ENCODE peak calls at places on chromosomes 12 and 14, in nine cellular contexts. Z is mucosa of descending colon; G is BE2C; K is NCI-H1417; H is activated naive CD4-positive, alpha-beta T cell treated with anti-CD3 and anti-CD28 coated beads for 36 hours; C is NCI-H524; F is Peyer's patch; N is stimulated activated CD4-positive, alpha-beta T cell treated with anti-CD3 and anti-CD28 coated beads, Interleukin-4, amount 100 ng/mL, for 48 hours; P is HTR-8/SVneo. V is an unnamed sample.

GRCh38 chr14:56112781-56113180 is 5.4 kb upstream of the PELI2 start:
- DNase-seq in C (no peak), F (no peak), N (no peak), H (no peak), P (no peak), G (no peak), Z (no peak), K (no peak), V (no peak)

GRCh38 chr12:100234591-100235304 is 32.1 kb downstream of the DEPDC4 start:
- DNase-seq in K (peak), Z (peak), F (no peak), N (no peak), G (no peak), H (peak), P (peak), C (no peak), V (no peak)

GRCh38 chr14:100190126-100190525 is 30.7 kb upstream of the DEGS2 start:
- DNase-seq in N (no peak), H (no peak), K (no peak), G (no peak), Z (no peak), P (no peak), F (no peak), C (no peak), V (no peak)

GRCh38 chr14:68637106-68638021 is 155.5 kb downstream of the ZFP36L1 start:
- DNase-seq in F (no peak), C (no peak), G (no peak), N (no peak), H (peak), P (no peak), Z (no peak), K (no peak), V (peak)

GRCh38 chr14:77641534-77642341 is 25.3 kb upstream of the SPTLC2 start:
- DNase-seq in P (no peak), H (peak), Z (peak), C (no peak), G (no peak), F (peak), K (no peak), N (peak), V (peak)

GRCh38 chr14:75559451-75560187 is 18.8 kb upstream of the FLVCR2 start:
- DNase-seq in Z (no peak), N (peak), G (peak), K (no peak), H (peak), P (no peak), F (no peak), C (no peak), V (no peak)

GRCh38 chr14:74408870-74409269 is 17.1 kb downstream of the SYNDIG1L start:
- DNase-seq in H (no peak), F (no peak), G (no peak), K (no peak), Z (no peak), N (no peak), C (no peak), P (no peak), V (no peak)

GRCh38 chr14:58027904-58028303 is 124.1 kb downstream of the ARMH4 start:
- DNase-seq in Z (no peak), C (no peak), N (no peak), H (no peak), P (no peak), F (no peak), G (no peak), K (no peak), V (no peak)

GRCh38 chr14:55440385-55440784 is at the start of gene TBPL2:
- DNase-seq in G (no peak), K (no peak), P (no peak), C (no peak), Z (no peak), H (no peak), F (no peak), N (no peak), V (peak)

GRCh38 chr12:28622416-28622815 is 432.2 kb downstream of the CCDC91 start:
- DNase-seq in H (no peak), P (no peak), G (no peak), N (no peak), C (no peak), F (no peak), K (no peak), Z (no peak), V (no peak)

GRCh38 chr12:60308366-60309000 is 712.7 kb downstream of the SLC16A7 start:
- DNase-seq in F (no peak), G (no peak), P (no peak), N (no peak), K (no peak), Z (no peak), C (no peak), H (no peak), V (no peak)

GRCh38 chr12:83015390-83016225 is 328.9 kb downstream of the TMTC2 start:
- DNase-seq in F (no peak), N (no peak), P (no peak), Z (no peak), K (no peak), G (no peak), H (peak), C (no peak), V (no peak)

GRCh38 chr12:120670667-120671066 is 16.3 kb upstream of the MLEC start:
- DNase-seq in G (no peak), N (no peak), C (no peak), F (no peak), P (no peak), Z (no peak), H (no peak), K (no peak), V (no peak)

GRCh38 chr12:46788247-46788887 is 37.4 kb downstream of the SLC38A4 start:
- DNase-seq in Z (no peak), C (no peak), G (no peak), K (peak), H (no peak), F (no peak), P (no peak), N (no peak), V (no peak)

GRCh38 chr14:72098202-72098601 is 166.0 kb downstream of the RGS6 start:
- DNase-seq in F (no peak), G (no peak), Z (no peak), K (no peak), P (no peak), C (no peak), N (no peak), H (no peak), V (no peak)

GRCh38 chr14:92759300-92759678 is 10.9 kb upstream of the LGMN start:
- DNase-seq in N (no peak), Z (peak), H (no peak), G (peak), F (no peak), K (peak), C (peak), P (no peak), V (no peak)

GRCh38 chr14:38339704-38340103 is 83.8 kb upstream of the CLEC14A start:
- DNase-seq in N (no peak), H (no peak), C (no peak), F (no peak), G (no peak), P (peak), Z (no peak), K (no peak), V (no peak)

GRCh38 chr12:49264466-49264872 is 413 bp upstream of the TUBA1C start:
- DNase-seq in K (peak), Z (no peak), F (no peak), G (no peak), N (peak), P (no peak), H (peak), C (no peak), V (no peak)

GRCh38 chr12:27982380-27982779 is 9.8 kb upstream of the PTHLH start:
- DNase-seq in C (no peak), K (peak), P (no peak), Z (no peak), N (no peak), F (no peak), H (no peak), G (no peak), V (no peak)

GRCh38 chr12:93325855-93326254 is 51.9 kb upstream of the NUDT4 start:
- DNase-seq in Z (no peak), G (no peak), C (no peak), F (no peak), P (peak), H (no peak), K (no peak), N (no peak), V (no peak)

GRCh38 chr12:52186135-52186840 is 5.5 kb downstream of the KRT80 start:
- DNase-seq in P (no peak), C (no peak), F (no peak), N (no peak), K (peak), H (no peak), Z (no peak), G (no peak), V (no peak)

GRCh38 chr12:77299910-77300772 is 234.8 kb upstream of the E2F7 start:
- DNase-seq in G (no peak), C (no peak), K (no peak), Z (no peak), H (no peak), P (peak), N (no peak), F (no peak), V (no peak)

GRCh38 chr12:128644664-128645296 is 179.0 kb downstream of the SLC15A4 start:
- DNase-seq in H (peak), P (no peak), K (peak), N (peak), F (peak), G (no peak), C (peak), Z (peak), V (peak)

GRCh38 chr14:95319312-95320075 is at the start of gene CLMN:
- DNase-seq in G (peak), K (peak), Z (peak), H (peak), N (no peak), F (peak), P (peak), C (peak), V (peak)

GRCh38 chr14:99684356-99684952 is 356 bp downstream of the CYP46A1 start:
- DNase-seq in H (no peak), K (no peak), Z (no peak), F (no peak), C (no peak), N (no peak), G (no peak), P (no peak), V (no peak)

GRCh38 chr12:108633081-108633533 is 587 bp downstream of the SELPLG start:
- DNase-seq in K (no peak), N (no peak), P (no peak), F (peak), Z (no peak), G (no peak), H (no peak), C (no peak), V (no peak)

GRCh38 chr12:132133952-132134652 is 10.0 kb downstream of the DDX51 start:
- DNase-seq in C (no peak), F (no peak), K (peak), G (peak), P (no peak), Z (no peak), N (no peak), H (no peak), V (no peak)

GRCh38 chr12:53811606-53812005 is 59.8 kb upstream of the CISTR start:
- DNase-seq in H (no peak), G (no peak), Z (no peak), P (no peak), C (no peak), F (no peak), K (no peak), N (no peak), V (no peak)

GRCh38 chr14:104394606-104394910 is 185.0 kb upstream of the C14orf180 start:
- DNase-seq in C (no peak), G (peak), K (no peak), H (no peak), F (no peak), N (no peak), P (no peak), Z (no peak), V (no peak)

GRCh38 chr14:66507181-66507721 is 696 bp upstream of the GPHN start:
- DNase-seq in K (peak), N (peak), H (no peak), G (no peak), F (no peak), P (peak), Z (no peak), C (peak), V (no peak)

GRCh38 chr12:96501139-96501741 is 11.9 kb downstream of the CFAP54 start:
- DNase-seq in C (no peak), K (peak), G (no peak), N (no peak), F (peak), Z (peak), H (peak), P (peak), V (no peak)